ENCODE peak calls at places on chromosome 9, in six cellular contexts. Z is HCT116; P is CD8-positive, alpha-beta T cell; G is CD4-positive, alpha-beta T cell; U is suprapubic skin; A is IMR-90. O is an unnamed sample.
A peak's percentile ranks its signal among the peaks of the same experiment; 100 is the strongest.

GRCh38 chr9:126383395-126384104 is 56.9 kb downstream of the MVB12B start:
- DNase-seq in Z (no peak), P (no peak), G (no peak), U (no peak), A (no peak), O (no peak)

GRCh38 chr9:110580850-110581249 is 1.3 kb upstream of the SVEP1 start:
- DNase-seq in Z (no peak), P (no peak), G (no peak), U (no peak), A (peak; percentile 57), O (no peak)

GRCh38 chr9:127549771-127550170 is 62.3 kb upstream of the STXBP1 start:
- DNase-seq in Z (no peak), P (no peak), G (no peak), U (no peak), A (no peak), O (peak; percentile 48)

GRCh38 chr9:81592890-81593271 is 96.5 kb downstream of the TLE1 start:
- DNase-seq in Z (no peak), P (no peak), G (no peak), U (no peak), A (no peak), O (peak; percentile 87)

GRCh38 chr9:94097788-94098413 is 13.6 kb downstream of the PTPDC1 start:
- DNase-seq in Z (peak; percentile 75), P (no peak), G (no peak), U (no peak), A (peak; percentile 95), O (no peak)

GRCh38 chr9:108351571-108351970 is 504.2 kb downstream of the ACTL7B start:
- DNase-seq in Z (no peak), P (no peak), G (no peak), U (no peak), A (no peak), O (no peak)

GRCh38 chr9:75169623-75170022 is 81.3 kb downstream of the OSTF1 start:
- DNase-seq in Z (no peak), P (no peak), G (no peak), U (no peak), A (no peak), O (no peak)

GRCh38 chr9:123796073-123796472 is 133.9 kb downstream of the DENND1A start:
- DNase-seq in Z (no peak), P (no peak), G (no peak), U (no peak), A (no peak), O (no peak)

GRCh38 chr9:21761309-21761901 is 41.0 kb upstream of the MTAP start:
- DNase-seq in Z (no peak), P (no peak), G (no peak), U (no peak), A (no peak), O (no peak)

GRCh38 chr9:72396247-72397091 is 31.5 kb upstream of the ZFAND5 start:
- DNase-seq in Z (no peak), P (no peak), G (no peak), U (no peak), A (peak; percentile 91), O (no peak)

GRCh38 chr9:92547356-92547755 is 11.6 kb upstream of the ECM2 start:
- DNase-seq in Z (no peak), P (no peak), G (no peak), U (no peak), A (no peak), O (no peak)

GRCh38 chr9:81456431-81456970 is 232.8 kb downstream of the TLE1 start:
- DNase-seq in Z (no peak), P (no peak), G (no peak), U (no peak), A (peak; percentile 73), O (no peak)

GRCh38 chr9:35719546-35719945 is 12.4 kb downstream of the TLN1 start:
- DNase-seq in Z (no peak), P (no peak), G (no peak), U (no peak), A (no peak), O (no peak)

GRCh38 chr9:5263568-5264218 is 32.5 kb downstream of the INSL4 start:
- DNase-seq in Z (peak; percentile 12), P (no peak), G (no peak), U (no peak), A (no peak), O (no peak)

GRCh38 chr9:94800424-94801117 is 74.1 kb downstream of the AOPEP start:
- DNase-seq in Z (no peak), P (no peak), G (no peak), U (no peak), A (peak; percentile 31), O (no peak)

GRCh38 chr9:31153250-31153840 is 1231.1 kb upstream of the ACO1 start:
- DNase-seq in Z (no peak), P (no peak), G (no peak), U (no peak), A (no peak), O (no peak)

GRCh38 chr9:128863647-128864046 is 18.1 kb downstream of the KYAT1 start:
- DNase-seq in Z (peak; percentile 48), P (peak; percentile 95), G (peak; percentile 83), U (peak; percentile 91), A (peak; percentile 36), O (peak; percentile 87)

GRCh38 chr9:738209-738915 is 103.1 kb upstream of the DMRT1 start:
- DNase-seq in Z (peak; percentile 32), P (no peak), G (no peak), U (no peak), A (peak; percentile 98), O (no peak)

GRCh38 chr9:126436545-126437269 is 110.1 kb downstream of the MVB12B start:
- DNase-seq in Z (no peak), P (no peak), G (no peak), U (no peak), A (peak; percentile 22), O (no peak)

GRCh38 chr9:129283290-129283691 is 105.2 kb upstream of the IER5L start:
- DNase-seq in Z (no peak), P (no peak), G (no peak), U (peak; percentile 64), A (no peak), O (peak; percentile 45)

GRCh38 chr9:98207606-98208005 is 15.2 kb upstream of the CORO2A start:
- DNase-seq in Z (no peak), P (no peak), G (no peak), U (no peak), A (peak; percentile 20), O (no peak)

GRCh38 chr9:127801955-127802575 is 617 bp upstream of the FPGS start:
- DNase-seq in Z (no peak), P (no peak), G (no peak), U (no peak), A (no peak), O (no peak)

GRCh38 chr9:125172351-125172750 is 17.3 kb downstream of the PPP6C start:
- DNase-seq in Z (no peak), P (no peak), G (no peak), U (no peak), A (no peak), O (no peak)

GRCh38 chr9:4086119-4087088 is 213.5 kb downstream of the GLIS3 start:
- DNase-seq in Z (no peak), P (no peak), G (no peak), U (no peak), A (peak; percentile 43), O (no peak)

GRCh38 chr9:5870691-5871090 is 20.0 kb upstream of the MLANA start:
- DNase-seq in Z (no peak), P (no peak), G (no peak), U (no peak), A (no peak), O (peak; percentile 91)

GRCh38 chr9:89744730-89745129 is 139.9 kb downstream of the GADD45G start:
- DNase-seq in Z (no peak), P (no peak), G (no peak), U (no peak), A (no peak), O (peak; percentile 29)

GRCh38 chr9:87269777-87270176 is 227.9 kb upstream of the DAPK1 start:
- DNase-seq in Z (no peak), P (no peak), G (no peak), U (no peak), A (no peak), O (no peak)

GRCh38 chr9:116286287-116286686 is 132.7 kb downstream of the PAPPA start:
- DNase-seq in Z (no peak), P (no peak), G (no peak), U (no peak), A (no peak), O (no peak)

GRCh38 chr9:95938724-95939123 is 63.2 kb downstream of the ERCC6L2 start:
- DNase-seq in Z (no peak), P (no peak), G (no peak), U (no peak), A (no peak), O (no peak)
- H3K9me3 ChIP-seq in Z (no peaks in the 10 kb centered on the region), P (peaks cover 5% of the 10 kb centered on the region), G (no peaks in the 10 kb centered on the region), U (no peaks in the 10 kb centered on the region), A (no peaks in the 10 kb centered on the region), O (peaks cover 4% of the 10 kb centered on the region)

GRCh38 chr9:96813607-96814006 is 35.7 kb upstream of the ZNF510 start:
- DNase-seq in Z (no peak), P (no peak), G (no peak), U (no peak), A (no peak), O (no peak)
- H3K9me3 ChIP-seq in Z (peaks cover 36% of the 10 kb centered on the region), P (peaks cover 42% of the 10 kb centered on the region), G (peaks cover 94% of the 10 kb centered on the region), U (peaks cover 87% of the 10 kb centered on the region), A (peaks cover 49% of the 10 kb centered on the region), O (peaks cover 84% of the 10 kb centered on the region)

DNA sequence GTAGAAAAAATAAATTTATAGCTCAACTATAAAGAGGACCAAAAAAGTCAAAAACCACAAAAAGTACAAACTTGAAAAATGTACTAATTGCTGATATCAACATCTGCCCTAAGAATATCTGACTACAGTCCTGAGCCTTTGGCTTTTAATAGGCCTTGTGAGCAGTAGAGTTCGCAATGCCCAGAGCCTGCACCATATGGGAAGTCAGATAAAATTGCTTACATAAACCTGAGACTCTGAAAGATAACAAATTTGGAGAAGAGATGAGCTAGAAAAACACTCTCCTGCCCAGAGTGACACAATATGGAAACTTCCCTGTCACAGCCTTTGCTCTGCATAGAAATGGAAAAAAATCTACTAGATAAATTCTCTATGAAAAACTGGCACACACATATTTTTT is 368.0 kb upstream of the GRIN3A start:
- DNase-seq in Z (no peak), P (no peak), G (no peak), U (no peak), A (no peak), O (no peak)
- H3K9me3 ChIP-seq in Z (no peaks in the 10 kb centered on the region), P (no peaks in the 10 kb centered on the region), G (no peaks in the 10 kb centered on the region), U (no peaks in the 10 kb centered on the region), A (no peaks in the 10 kb centered on the region), O (no peaks in the 10 kb centered on the region)

DNA sequence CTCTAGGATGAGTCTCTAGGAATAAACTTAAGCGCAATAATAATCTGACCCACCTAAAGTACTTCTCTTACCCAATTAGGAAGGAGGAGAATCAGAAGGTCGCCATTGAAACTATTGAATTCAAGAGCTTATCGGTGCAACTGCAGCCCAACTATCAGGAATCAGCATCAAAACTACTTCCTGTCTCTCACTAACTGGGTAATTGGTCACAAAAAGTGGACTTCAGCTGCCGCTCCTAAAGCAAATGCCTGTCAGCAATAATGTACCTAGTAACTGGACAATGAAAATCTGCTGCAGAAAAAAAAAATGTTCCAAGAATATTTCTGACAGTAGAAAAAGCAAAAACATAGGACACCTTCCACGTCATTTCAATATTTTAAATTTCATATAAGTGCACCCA is 3.3 kb downstream of the OR1L8 start:
- DNase-seq in Z (no peak), P (no peak), G (no peak), U (no peak), A (no peak), O (no peak)
- H3K9me3 ChIP-seq in Z (no peaks in the 10 kb centered on the region), P (no peaks in the 10 kb centered on the region), G (peaks cover 4% of the 10 kb centered on the region), U (no peaks in the 10 kb centered on the region), A (no peaks in the 10 kb centered on the region), O (no peaks in the 10 kb centered on the region)